ENCODE peak calls at places on chromosomes 2 and 18, in six cellular contexts. One of them, this sample, is unnamed.

GRCh38 chr18:5546660-5547059 is 2.9 kb upstream of the EPB41L3 start:
- DNase-seq in breast epithelium: no peak
- DNase-seq in IMR-90: peak
- DNase-seq in fibroblast of lung: peak
- DNase-seq in tibial artery: no peak
- DNase-seq in SJSA1: no peak
- DNase-seq in this sample: no peak

GRCh38 chr2:71923887-71924533 is 223.7 kb downstream of the CYP26B1 start:
- DNase-seq in breast epithelium: no peak
- DNase-seq in tibial artery: no peak
- DNase-seq in fibroblast of lung: peak
- DNase-seq in IMR-90: peak
- DNase-seq in SJSA1: peak
- DNase-seq in this sample: peak

GRCh38 chr2:48282281-48282680 is 247.7 kb upstream of the STON1 start:
- DNase-seq in IMR-90: no peak
- DNase-seq in tibial artery: no peak
- DNase-seq in breast epithelium: no peak
- DNase-seq in fibroblast of lung: no peak
- DNase-seq in SJSA1: no peak
- DNase-seq in this sample: no peak

GRCh38 chr2:233446616-233447305 is 92.5 kb downstream of the DGKD start:
- DNase-seq in tibial artery: peak
- DNase-seq in breast epithelium: no peak
- DNase-seq in IMR-90: no peak
- DNase-seq in fibroblast of lung: no peak
- DNase-seq in SJSA1: peak
- DNase-seq in this sample: no peak

GRCh38 chr2:53181759-53182158 is 585.8 kb upstream of the CHAC2 start:
- DNase-seq in fibroblast of lung: no peak
- DNase-seq in breast epithelium: no peak
- DNase-seq in tibial artery: no peak
- DNase-seq in SJSA1: no peak
- DNase-seq in IMR-90: no peak
- DNase-seq in this sample: no peak

GRCh38 chr18:63016270-63016669 is 300.9 kb downstream of the PHLPP1 start:
- DNase-seq in breast epithelium: no peak
- DNase-seq in IMR-90: peak
- DNase-seq in fibroblast of lung: peak
- DNase-seq in tibial artery: no peak
- DNase-seq in SJSA1: no peak
- DNase-seq in this sample: no peak

GRCh38 chr2:181946444-181947127 is 39.1 kb upstream of the PPP1R1C start:
- DNase-seq in IMR-90: no peak
- DNase-seq in SJSA1: no peak
- DNase-seq in fibroblast of lung: no peak
- DNase-seq in breast epithelium: no peak
- DNase-seq in tibial artery: no peak
- DNase-seq in this sample: no peak

GRCh38 chr2:77161009-77161408 is 361.2 kb downstream of the LRRTM4 start:
- DNase-seq in tibial artery: no peak
- DNase-seq in fibroblast of lung: peak
- DNase-seq in IMR-90: peak
- DNase-seq in breast epithelium: no peak
- DNase-seq in SJSA1: no peak
- DNase-seq in this sample: no peak

GRCh38 chr2:218081695-218082094 is 12.6 kb downstream of the RUFY4 start:
- DNase-seq in SJSA1: peak
- DNase-seq in tibial artery: no peak
- DNase-seq in IMR-90: peak
- DNase-seq in breast epithelium: no peak
- DNase-seq in fibroblast of lung: peak
- DNase-seq in this sample: peak

GRCh38 chr2:62208758-62209114 is 12.8 kb downstream of the B3GNT2 start:
- DNase-seq in fibroblast of lung: no peak
- DNase-seq in tibial artery: peak
- DNase-seq in breast epithelium: no peak
- DNase-seq in IMR-90: no peak
- DNase-seq in SJSA1: no peak
- DNase-seq in this sample: no peak

GRCh38 chr2:49271060-49271665 is 116.8 kb upstream of the FSHR start:
- DNase-seq in tibial artery: no peak
- DNase-seq in SJSA1: no peak
- DNase-seq in breast epithelium: no peak
- DNase-seq in IMR-90: no peak
- DNase-seq in fibroblast of lung: no peak
- DNase-seq in this sample: no peak

GRCh38 chr2:214104219-214104618 is 306.6 kb upstream of the VWC2L start:
- DNase-seq in SJSA1: no peak
- DNase-seq in tibial artery: no peak
- DNase-seq in IMR-90: no peak
- DNase-seq in fibroblast of lung: no peak
- DNase-seq in breast epithelium: no peak
- DNase-seq in this sample: no peak

GRCh38 chr2:9205963-9206948 is at the start of gene ASAP2:
- DNase-seq in breast epithelium: peak
- DNase-seq in fibroblast of lung: peak
- DNase-seq in tibial artery: peak
- DNase-seq in IMR-90: peak
- DNase-seq in SJSA1: peak
- DNase-seq in this sample: peak

GRCh38 chr2:133607679-133608078 is 39.4 kb upstream of the NCKAP5 start:
- DNase-seq in fibroblast of lung: no peak
- DNase-seq in IMR-90: peak
- DNase-seq in tibial artery: no peak
- DNase-seq in SJSA1: no peak
- DNase-seq in breast epithelium: no peak
- DNase-seq in this sample: no peak

GRCh38 chr18:67280843-67281242 is 235.7 kb downstream of the DSEL start:
- DNase-seq in SJSA1: no peak
- DNase-seq in breast epithelium: no peak
- DNase-seq in tibial artery: no peak
- DNase-seq in IMR-90: no peak
- DNase-seq in fibroblast of lung: no peak
- DNase-seq in this sample: no peak

GRCh38 chr18:49026501-49027378 is 76.0 kb upstream of the SMAD7 start:
- DNase-seq in fibroblast of lung: no peak
- DNase-seq in tibial artery: peak
- DNase-seq in SJSA1: peak
- DNase-seq in IMR-90: no peak
- DNase-seq in breast epithelium: no peak
- DNase-seq in this sample: peak

GRCh38 chr18:79511271-79511670 is 115.5 kb downstream of the NFATC1 start:
- DNase-seq in breast epithelium: peak
- DNase-seq in SJSA1: peak
- DNase-seq in IMR-90: no peak
- DNase-seq in tibial artery: peak
- DNase-seq in fibroblast of lung: no peak
- DNase-seq in this sample: no peak

GRCh38 chr18:31684279-31685096 is at the start of gene B4GALT6:
- DNase-seq in SJSA1: no peak
- DNase-seq in tibial artery: no peak
- DNase-seq in breast epithelium: no peak
- DNase-seq in IMR-90: no peak
- DNase-seq in fibroblast of lung: peak
- DNase-seq in this sample: no peak

GRCh38 chr2:28423856-28424605 is 31.4 kb downstream of the FOSL2 start:
- DNase-seq in fibroblast of lung: no peak
- DNase-seq in IMR-90: peak
- DNase-seq in breast epithelium: no peak
- DNase-seq in tibial artery: peak
- DNase-seq in SJSA1: no peak
- DNase-seq in this sample: no peak

GRCh38 chr2:37797081-37797480 is 125.6 kb upstream of the CDC42EP3 start:
- DNase-seq in tibial artery: no peak
- DNase-seq in IMR-90: peak
- DNase-seq in SJSA1: no peak
- DNase-seq in breast epithelium: no peak
- DNase-seq in fibroblast of lung: peak
- DNase-seq in this sample: no peak

GRCh38 chr2:230417436-230417835 is 1.4 kb downstream of the SP100 start:
- DNase-seq in fibroblast of lung: no peak
- DNase-seq in breast epithelium: no peak
- DNase-seq in SJSA1: no peak
- DNase-seq in IMR-90: no peak
- DNase-seq in tibial artery: no peak
- DNase-seq in this sample: no peak
- H3K27ac ChIP-seq in fibroblast of lung: no peak
- H3K27ac ChIP-seq in breast epithelium: peak
- H3K27ac ChIP-seq in SJSA1: no peak
- H3K27ac ChIP-seq in IMR-90: no peak
- H3K27ac ChIP-seq in tibial artery: peak
- H3K27ac ChIP-seq in this sample: peak

DNA sequence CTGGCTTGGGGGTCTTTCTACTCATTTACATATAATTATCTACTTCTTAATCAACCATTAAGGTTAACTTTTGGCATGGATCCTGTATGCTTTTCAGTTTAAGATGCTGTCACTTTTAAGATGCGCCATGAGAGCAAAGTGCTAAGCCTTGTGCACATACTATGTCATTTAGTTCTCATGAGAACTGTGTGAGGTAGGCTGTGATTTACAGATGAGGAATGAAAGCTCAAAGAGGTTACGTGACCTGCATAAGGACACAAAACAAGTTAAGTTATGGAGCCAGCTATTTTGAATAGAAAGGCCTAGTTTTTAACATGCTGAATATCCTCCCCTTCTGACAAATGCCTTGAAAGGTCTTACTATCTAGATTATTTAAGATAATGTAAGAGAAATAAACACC is 4.2 kb downstream of the NEDD4L start:
- DNase-seq in SJSA1: no peak
- DNase-seq in fibroblast of lung: no peak
- DNase-seq in IMR-90: peak
- DNase-seq in tibial artery: no peak
- DNase-seq in breast epithelium: no peak
- DNase-seq in this sample: no peak
- H3K27ac ChIP-seq in SJSA1: peak
- H3K27ac ChIP-seq in fibroblast of lung: no peak
- H3K27ac ChIP-seq in IMR-90: no peak
- H3K27ac ChIP-seq in tibial artery: no peak
- H3K27ac ChIP-seq in breast epithelium: peak
- H3K27ac ChIP-seq in this sample: no peak

GRCh38 chr2:73890301-73891092 is 2.3 kb upstream of the ACTG2 start:
- DNase-seq in tibial artery: no peak
- DNase-seq in SJSA1: no peak
- DNase-seq in fibroblast of lung: no peak
- DNase-seq in IMR-90: peak
- DNase-seq in breast epithelium: no peak
- DNase-seq in this sample: no peak
- H3K27ac ChIP-seq in tibial artery: peak
- H3K27ac ChIP-seq in SJSA1: no peak
- H3K27ac ChIP-seq in fibroblast of lung: no peak
- H3K27ac ChIP-seq in IMR-90: peak
- H3K27ac ChIP-seq in breast epithelium: peak
- H3K27ac ChIP-seq in this sample: no peak

DNA sequence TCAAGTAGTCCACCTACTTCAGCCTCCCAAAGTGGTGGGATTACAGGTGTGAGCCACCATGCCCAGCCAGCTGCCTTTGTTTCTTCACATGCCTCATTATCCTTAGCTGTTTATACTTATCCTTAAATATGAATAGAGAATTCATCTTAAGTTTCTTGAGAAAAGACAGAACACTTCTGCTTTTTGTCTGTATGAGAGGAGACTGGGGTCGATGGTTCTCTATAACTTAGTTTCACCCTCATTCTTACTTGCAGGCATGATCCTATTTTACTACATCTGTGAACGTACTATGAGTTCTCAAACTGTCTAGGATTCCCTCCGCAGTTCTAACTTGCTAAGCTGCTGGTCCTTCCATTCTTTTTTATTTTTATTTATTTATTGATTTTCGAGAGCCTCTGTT is 20.4 kb downstream of the PPM1B start:
- DNase-seq in SJSA1: no peak
- DNase-seq in breast epithelium: no peak
- DNase-seq in fibroblast of lung: no peak
- DNase-seq in tibial artery: no peak
- DNase-seq in IMR-90: no peak
- DNase-seq in this sample: no peak
- H3K27ac ChIP-seq in SJSA1: no peak
- H3K27ac ChIP-seq in breast epithelium: no peak
- H3K27ac ChIP-seq in fibroblast of lung: no peak
- H3K27ac ChIP-seq in tibial artery: no peak
- H3K27ac ChIP-seq in IMR-90: no peak
- H3K27ac ChIP-seq in this sample: no peak